ENCODE peak calls at places on chromosome 6, in seven cellular contexts. K is T-helper 2 cell, D is psoas muscle, Y is bronchial epithelial cell, S is AG08396, J is Calu3, X is mesenteric fat pad. A is an unnamed sample.

GRCh38 chr6:153003294-153003645 is 761 bp upstream of the MTRF1L start:
- DNase-seq in J (no peak), K (no peak), D (no peak), X (no peak), S (peak), Y (peak), A (no peak)

GRCh38 chr6:11712760-11713159 is 65.8 kb downstream of the ADTRP start:
- DNase-seq in Y (peak), K (no peak), J (no peak), S (no peak), X (no peak), D (peak), A (no peak)

GRCh38 chr6:23642849-23643248 is 483.2 kb upstream of the NRSN1 start:
- DNase-seq in J (no peak), D (no peak), X (no peak), K (no peak), S (no peak), Y (no peak), A (no peak)

GRCh38 chr6:38259736-38260135 is 380.0 kb downstream of the BTBD9 start:
- DNase-seq in Y (peak), J (no peak), X (no peak), K (no peak), S (peak), D (no peak), A (peak)

GRCh38 chr6:4809999-4810918 is 34.1 kb downstream of the CDYL start:
- DNase-seq in S (no peak), D (no peak), Y (peak), X (no peak), K (no peak), J (no peak), A (peak)

GRCh38 chr6:142280265-142280664 is 21.5 kb upstream of the ADGRG6 start:
- DNase-seq in D (no peak), Y (no peak), X (no peak), K (no peak), J (no peak), S (no peak), A (no peak)

GRCh38 chr6:134453792-134454510 is 136.0 kb upstream of the SGK1 start:
- DNase-seq in K (no peak), X (no peak), J (peak), S (no peak), Y (peak), D (no peak), A (no peak)

GRCh38 chr6:153476243-153476642 is 345.2 kb upstream of the RGS17 start:
- DNase-seq in K (no peak), J (no peak), S (no peak), Y (no peak), X (no peak), D (no peak), A (no peak)

GRCh38 chr6:161417712-161418457 is 144.0 kb upstream of the AGPAT4 start:
- DNase-seq in D (peak), J (no peak), X (no peak), S (peak), Y (no peak), K (no peak), A (no peak)

GRCh38 chr6:73451166-73452106 is 661 bp downstream of the CGAS start:
- DNase-seq in Y (peak), S (peak), X (peak), D (peak), J (peak), K (peak), A (peak)

GRCh38 chr6:101422811-101423210 is 29.3 kb downstream of the GRIK2 start:
- DNase-seq in X (no peak), S (no peak), J (no peak), D (no peak), K (no peak), Y (no peak), A (no peak)

GRCh38 chr6:81171991-81172740 is 580.3 kb downstream of the TENT5A start:
- DNase-seq in X (no peak), J (peak), K (no peak), D (no peak), S (peak), Y (peak), A (peak)

GRCh38 chr6:151647871-151648639 is 154.2 kb downstream of the CCDC170 start:
- DNase-seq in S (no peak), Y (no peak), J (no peak), D (no peak), K (peak), X (no peak), A (peak)